ENCODE peak calls at places on chromosomes 6 and 20, in ten cellular contexts. B, U, Y, T, J, X, D, P, V and A are unnamed samples.
A peak's percentile ranks its signal among the peaks of the same experiment; 100 is the strongest.

GRCh38 chr6:157809613-157810012 is 13.4 kb upstream of the SNX9 start:
- DNase-seq in B (no peak), X (no peak), Y (no peak), T (no peak), V (no peak), P (no peak), J (no peak), U (no peak), D (no peak), A (no peak)

GRCh38 chr6:119484598-119484997 is 135.0 kb upstream of the MAN1A1 start:
- DNase-seq in V (no peak), D (no peak), B (no peak), T (peak; percentile 95), X (peak; percentile 90), Y (peak; percentile 5), J (peak; percentile 94), U (peak; percentile 89), P (peak; percentile 78), A (peak; percentile 83)

GRCh38 chr6:53956068-53956711 is 155.1 kb upstream of the MLIP start:
- DNase-seq in P (peak; percentile 70), D (peak; percentile 74), V (peak; percentile 84), J (peak; percentile 70), Y (peak; percentile 81), T (peak; percentile 72), B (peak; percentile 68), X (peak; percentile 30), U (no peak), A (peak; percentile 32)

GRCh38 chr6:37343248-37343647 is 10.5 kb upstream of the RNF8 start:
- DNase-seq in Y (no peak), P (no peak), B (no peak), V (no peak), U (no peak), T (no peak), J (no peak), X (no peak), D (no peak), A (no peak)

GRCh38 chr6:47042238-47042843 is at the start of gene ADGRF1:
- DNase-seq in X (peak; percentile 10), J (no peak), P (no peak), D (no peak), V (no peak), T (no peak), Y (no peak), B (no peak), U (no peak), A (no peak)

GRCh38 chr6:15020114-15020770 is 225.6 kb upstream of the JARID2 start:
- DNase-seq in T (no peak), P (no peak), U (no peak), D (no peak), J (no peak), V (no peak), B (no peak), Y (no peak), X (no peak), A (no peak)

GRCh38 chr20:35000922-35001595 is 45.4 kb downstream of the MYH7B start:
- DNase-seq in T (no peak), V (no peak), U (no peak), D (no peak), P (no peak), X (no peak), Y (no peak), B (no peak), J (no peak), A (no peak)

GRCh38 chr6:20569000-20569610 is 34.8 kb downstream of the CDKAL1 start:
- DNase-seq in V (no peak), P (no peak), X (peak; percentile 48), B (no peak), Y (no peak), T (no peak), D (no peak), U (no peak), J (peak; percentile 37), A (no peak)

GRCh38 chr20:62751551-62752150 is 43.0 kb downstream of the NTSR1 start:
- DNase-seq in Y (no peak), U (no peak), D (no peak), X (no peak), T (no peak), P (no peak), J (no peak), B (no peak), V (no peak), A (no peak)

GRCh38 chr6:4727671-4728435 is 48.4 kb upstream of the CDYL start:
- DNase-seq in X (peak; percentile 12), U (no peak), V (no peak), B (no peak), T (no peak), Y (no peak), P (peak; percentile 8), J (no peak), D (peak; percentile 6), A (no peak)

GRCh38 chr20:61985096-61985495 is 80.6 kb downstream of the TAF4 start:
- DNase-seq in B (no peak), T (no peak), X (no peak), P (no peak), D (no peak), Y (no peak), J (no peak), V (no peak), U (no peak), A (no peak)

DNA sequence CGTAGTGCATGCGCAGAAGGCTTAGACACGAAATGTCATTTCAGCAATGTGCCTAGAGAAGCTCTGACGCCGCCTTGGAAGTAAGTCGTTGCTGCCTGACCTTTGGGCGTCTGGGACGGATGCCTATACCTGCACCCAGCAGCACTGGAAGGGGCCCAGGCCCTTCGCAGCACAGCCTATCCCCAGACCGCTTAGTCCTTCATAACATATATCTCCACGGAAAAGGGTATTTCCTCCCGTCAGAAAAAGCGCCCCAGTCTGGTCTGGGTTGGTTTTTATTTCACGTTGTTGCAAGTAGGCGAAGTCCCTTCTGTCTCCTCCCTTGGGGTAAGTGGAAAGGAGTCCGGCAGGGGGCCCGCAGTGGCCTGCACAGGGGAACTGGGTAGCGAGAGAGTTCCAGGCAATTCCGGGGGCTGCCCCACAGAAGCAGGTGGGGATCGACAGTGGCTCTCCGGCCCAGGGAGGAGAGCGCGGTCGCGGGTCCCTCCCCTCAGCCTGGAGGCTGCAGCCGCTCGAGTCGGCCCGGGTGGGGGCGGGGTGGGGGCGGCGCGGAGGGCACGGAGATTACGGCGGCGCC is 558 bp upstream of the EYA4 start:
- DNase-seq in X (peak; percentile 4), B (peak; percentile 25), U (no peak), T (no peak), D (peak; percentile 82), V (no peak), J (peak; percentile 75), Y (peak; percentile 70), P (peak; percentile 13), A (no peak)
- H3K4me3 ChIP-seq in X (peak overlapping the region; percentile 62), B (peak overlapping the region; percentile 64), U (no peak overlapping the region), T (no peak overlapping the region), D (peak overlapping the region; percentile 69), V (peak overlapping the region; percentile 48), J (peak overlapping the region; percentile 77), Y (peak overlapping the region; percentile 67), P (peak overlapping the region; percentile 29), A (no peak overlapping the region)

GRCh38 chr6:138307816-138308727 is 69.6 kb upstream of the SMIM28 start:
- DNase-seq in U (no peak), V (no peak), Y (no peak), X (no peak), B (peak; percentile 29), T (no peak), J (no peak), P (peak; percentile 32), D (no peak), A (peak; percentile 63)

GRCh38 chr6:138297761-138298298 is 79.5 kb upstream of the PBOV1 start:
- DNase-seq in D (no peak), Y (no peak), X (no peak), T (no peak), P (no peak), V (no peak), U (no peak), J (no peak), B (no peak), A (no peak)

GRCh38 chr6:138300469-138300868 is 77.2 kb upstream of the SMIM28 start:
- DNase-seq in D (no peak), B (no peak), P (no peak), Y (no peak), U (no peak), T (no peak), J (no peak), X (no peak), V (no peak), A (no peak)

GRCh38 chr6:138307352-138307751 is 70.4 kb upstream of the SMIM28 start:
- DNase-seq in T (no peak), B (peak; percentile 29), P (peak; percentile 62), U (no peak), D (no peak), Y (no peak), V (no peak), J (no peak), X (peak; percentile 16), A (peak; percentile 63)

DNA sequence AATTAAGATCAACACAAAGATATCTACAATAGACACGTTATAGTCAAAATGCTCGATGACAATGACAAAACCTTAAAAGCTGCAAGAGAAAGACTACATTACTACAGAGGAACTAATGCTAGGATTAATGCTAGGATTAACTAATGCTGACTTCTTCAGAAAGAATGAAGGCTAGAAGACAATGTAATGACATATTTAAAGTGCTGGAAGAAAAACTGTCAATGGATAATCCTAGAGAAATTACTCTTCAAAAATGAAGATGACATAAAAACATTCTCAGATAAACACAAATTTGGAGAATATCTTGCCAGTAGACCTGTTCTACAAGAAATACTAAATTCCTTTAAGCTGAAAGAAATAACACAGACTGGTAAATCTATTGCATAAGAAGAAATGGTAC is 75.2 kb upstream of the SMIM28 start:
- DNase-seq in U (no peak), J (no peak), T (no peak), P (no peak), B (no peak), V (no peak), Y (no peak), X (no peak), D (no peak), A (no peak)
- TF ChIP-seq CTCF in U (no peak), J (no peak), T (no peak), P (no peak), B (no peak), V (no peak), Y (no peak), X (no peak), D (no peak), A (no peak)

GRCh38 chr6:137121401-137121997 is 51.9 kb downstream of the IL22RA2 start:
- DNase-seq in J (no peak), D (no peak), Y (no peak), V (no peak), T (no peak), X (no peak), B (no peak), P (no peak), U (no peak), A (no peak)
- H3K4me3 ChIP-seq in J (no peak overlapping the region), D (no peak overlapping the region), Y (no peak overlapping the region), V (no peak overlapping the region), T (no peak overlapping the region), X (no peak overlapping the region), B (no peak overlapping the region), P (no peak overlapping the region), U (no peak overlapping the region), A (no peak overlapping the region)

DNA sequence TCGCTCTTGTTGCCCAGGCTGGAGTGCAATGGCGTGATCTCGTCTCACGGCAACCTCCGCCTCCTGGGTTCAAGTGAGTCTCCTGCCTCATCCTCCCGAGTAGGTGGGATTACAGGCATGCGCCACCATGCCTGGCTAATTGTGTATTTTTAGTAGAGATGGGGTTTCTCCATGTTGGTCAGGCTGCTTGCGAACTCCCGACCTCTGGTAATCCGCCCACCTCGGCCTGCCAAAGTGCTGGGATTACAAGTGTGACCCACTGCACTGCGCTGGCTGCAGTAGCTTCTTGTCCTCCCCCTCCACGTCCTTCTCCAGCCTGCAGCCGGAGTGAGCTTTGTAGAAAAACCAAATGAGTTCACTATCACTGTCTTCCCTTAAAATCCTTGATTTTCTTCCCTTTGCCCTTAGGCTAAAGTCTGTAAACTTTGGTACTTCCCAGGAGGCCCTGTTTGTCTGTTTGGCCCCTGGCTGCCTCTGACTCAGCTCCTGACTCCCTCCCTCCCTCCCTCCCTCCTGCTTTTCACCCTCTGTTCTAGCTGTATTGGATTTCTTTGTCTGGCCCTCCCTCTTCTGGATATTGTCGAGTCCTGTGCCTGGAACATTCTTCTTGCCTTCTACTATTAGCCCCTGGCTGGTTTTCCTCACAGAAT is 12.9 kb downstream of the PARD6B start:
- DNase-seq in X (peak; percentile 78), P (peak; percentile 93), B (peak; percentile 71), U (no peak), D (peak; percentile 92), T (peak; percentile 67), Y (peak; percentile 62), V (peak; percentile 82), J (peak; percentile 88), A (peak; percentile 52)
- TF ChIP-seq CTCF in X (peak; percentile 15), P (peak; percentile 47), B (no peak), U (peak; percentile 30), D (peak; percentile 57), T (peak; percentile 24), Y (no peak), V (peak; percentile 48), J (peak; percentile 75), A (peak; percentile 37)